ENCODE peak calls at places on chromosome 22, in seven cellular contexts. One of them, this sample, is unnamed.

GRCh38 chr22:37623075-37624016 is 14.7 kb downstream of the GGA1 start:
- DNase-seq in GM12865: peak; percentile 70
- DNase-seq in fibroblast of mammary gland: peak; percentile 49
- DNase-seq in NCI-H1092: peak; percentile 33
- DNase-seq in naive thymus-derived CD8-positive, alpha-beta T cell: peak; percentile 82
- DNase-seq in epithelial cell of proximal tubule: no peak
- DNase-seq in stimulated activated CD8-positive, alpha-beta memory T cell treated with anti-CD3 and anti-CD28 coated beads, Interleukin-15, amount 100 ng/mL, for 48 hours: peak; percentile 55
- DNase-seq in this sample: peak; percentile 61

GRCh38 chr22:38249803-38250641 is 22.8 kb downstream of the TMEM184B start:
- DNase-seq in GM12865: no peak
- DNase-seq in fibroblast of mammary gland: no peak
- DNase-seq in NCI-H1092: no peak
- DNase-seq in naive thymus-derived CD8-positive, alpha-beta T cell: no peak
- DNase-seq in epithelial cell of proximal tubule: no peak
- DNase-seq in stimulated activated CD8-positive, alpha-beta memory T cell treated with anti-CD3 and anti-CD28 coated beads, Interleukin-15, amount 100 ng/mL, for 48 hours: no peak
- DNase-seq in this sample: no peak

GRCh38 chr22:24588370-24588755 is 4.5 kb downstream of the LRRC75B start:
- DNase-seq in GM12865: no peak
- DNase-seq in fibroblast of mammary gland: no peak
- DNase-seq in NCI-H1092: no peak
- DNase-seq in naive thymus-derived CD8-positive, alpha-beta T cell: no peak
- DNase-seq in epithelial cell of proximal tubule: no peak
- DNase-seq in stimulated activated CD8-positive, alpha-beta memory T cell treated with anti-CD3 and anti-CD28 coated beads, Interleukin-15, amount 100 ng/mL, for 48 hours: no peak
- DNase-seq in this sample: no peak

GRCh38 chr22:25582946-25583345 is 18.5 kb downstream of the GRK3 start:
- DNase-seq in GM12865: no peak
- DNase-seq in fibroblast of mammary gland: peak; percentile 30
- DNase-seq in NCI-H1092: no peak
- DNase-seq in naive thymus-derived CD8-positive, alpha-beta T cell: no peak
- DNase-seq in epithelial cell of proximal tubule: no peak
- DNase-seq in stimulated activated CD8-positive, alpha-beta memory T cell treated with anti-CD3 and anti-CD28 coated beads, Interleukin-15, amount 100 ng/mL, for 48 hours: no peak
- DNase-seq in this sample: no peak

GRCh38 chr22:32574397-32574796 is 99.8 kb downstream of the FBXO7 start:
- DNase-seq in GM12865: no peak
- DNase-seq in fibroblast of mammary gland: no peak
- DNase-seq in NCI-H1092: no peak
- DNase-seq in naive thymus-derived CD8-positive, alpha-beta T cell: no peak
- DNase-seq in epithelial cell of proximal tubule: no peak
- DNase-seq in stimulated activated CD8-positive, alpha-beta memory T cell treated with anti-CD3 and anti-CD28 coated beads, Interleukin-15, amount 100 ng/mL, for 48 hours: peak; percentile 18
- DNase-seq in this sample: no peak

GRCh38 chr22:28217277-28217676 is 298.2 kb upstream of the PITPNB start:
- DNase-seq in GM12865: no peak
- DNase-seq in fibroblast of mammary gland: no peak
- DNase-seq in NCI-H1092: no peak
- DNase-seq in naive thymus-derived CD8-positive, alpha-beta T cell: no peak
- DNase-seq in epithelial cell of proximal tubule: no peak
- DNase-seq in stimulated activated CD8-positive, alpha-beta memory T cell treated with anti-CD3 and anti-CD28 coated beads, Interleukin-15, amount 100 ng/mL, for 48 hours: no peak
- DNase-seq in this sample: no peak

GRCh38 chr22:40058265-40058664 is 63.5 kb downstream of the FAM83F start:
- DNase-seq in GM12865: no peak
- DNase-seq in fibroblast of mammary gland: no peak
- DNase-seq in NCI-H1092: no peak
- DNase-seq in naive thymus-derived CD8-positive, alpha-beta T cell: no peak
- DNase-seq in epithelial cell of proximal tubule: no peak
- DNase-seq in stimulated activated CD8-positive, alpha-beta memory T cell treated with anti-CD3 and anti-CD28 coated beads, Interleukin-15, amount 100 ng/mL, for 48 hours: peak; percentile 32
- DNase-seq in this sample: no peak

GRCh38 chr22:29817724-29818123 is 20.4 kb downstream of the ASCC2 start:
- DNase-seq in GM12865: no peak
- DNase-seq in fibroblast of mammary gland: no peak
- DNase-seq in NCI-H1092: no peak
- DNase-seq in naive thymus-derived CD8-positive, alpha-beta T cell: no peak
- DNase-seq in epithelial cell of proximal tubule: no peak
- DNase-seq in stimulated activated CD8-positive, alpha-beta memory T cell treated with anti-CD3 and anti-CD28 coated beads, Interleukin-15, amount 100 ng/mL, for 48 hours: no peak
- DNase-seq in this sample: no peak

GRCh38 chr22:17268501-17269223 is 49.4 kb upstream of the ADA2 start:
- DNase-seq in GM12865: peak; percentile 48
- DNase-seq in fibroblast of mammary gland: no peak
- DNase-seq in NCI-H1092: no peak
- DNase-seq in naive thymus-derived CD8-positive, alpha-beta T cell: no peak
- DNase-seq in epithelial cell of proximal tubule: no peak
- DNase-seq in stimulated activated CD8-positive, alpha-beta memory T cell treated with anti-CD3 and anti-CD28 coated beads, Interleukin-15, amount 100 ng/mL, for 48 hours: no peak
- DNase-seq in this sample: no peak

GRCh38 chr22:45678961-45679912 is 7.6 kb downstream of the ATXN10 start:
- DNase-seq in GM12865: peak; percentile 86
- DNase-seq in fibroblast of mammary gland: peak; percentile 89
- DNase-seq in NCI-H1092: no peak
- DNase-seq in naive thymus-derived CD8-positive, alpha-beta T cell: no peak
- DNase-seq in epithelial cell of proximal tubule: no peak
- DNase-seq in stimulated activated CD8-positive, alpha-beta memory T cell treated with anti-CD3 and anti-CD28 coated beads, Interleukin-15, amount 100 ng/mL, for 48 hours: no peak
- DNase-seq in this sample: no peak

GRCh38 chr22:20404881-20405280 is 10.9 kb downstream of the ZNF74 start:
- DNase-seq in GM12865: no peak
- DNase-seq in fibroblast of mammary gland: no peak
- DNase-seq in NCI-H1092: no peak
- DNase-seq in naive thymus-derived CD8-positive, alpha-beta T cell: no peak
- DNase-seq in epithelial cell of proximal tubule: no peak
- DNase-seq in stimulated activated CD8-positive, alpha-beta memory T cell treated with anti-CD3 and anti-CD28 coated beads, Interleukin-15, amount 100 ng/mL, for 48 hours: no peak
- DNase-seq in this sample: no peak

GRCh38 chr22:39318507-39319283 is 728 bp downstream of the RPL3 start:
- DNase-seq in GM12865: no peak
- DNase-seq in fibroblast of mammary gland: no peak
- DNase-seq in NCI-H1092: no peak
- DNase-seq in naive thymus-derived CD8-positive, alpha-beta T cell: no peak
- DNase-seq in epithelial cell of proximal tubule: no peak
- DNase-seq in stimulated activated CD8-positive, alpha-beta memory T cell treated with anti-CD3 and anti-CD28 coated beads, Interleukin-15, amount 100 ng/mL, for 48 hours: no peak
- DNase-seq in this sample: no peak

GRCh38 chr22:33971561-33971961 is 51.3 kb upstream of the LARGE1 start:
- DNase-seq in GM12865: no peak
- DNase-seq in fibroblast of mammary gland: no peak
- DNase-seq in NCI-H1092: no peak
- DNase-seq in naive thymus-derived CD8-positive, alpha-beta T cell: no peak
- DNase-seq in epithelial cell of proximal tubule: peak; percentile 3
- DNase-seq in stimulated activated CD8-positive, alpha-beta memory T cell treated with anti-CD3 and anti-CD28 coated beads, Interleukin-15, amount 100 ng/mL, for 48 hours: no peak
- DNase-seq in this sample: no peak

GRCh38 chr22:41713004-41713403 is 13.7 kb downstream of the MEI1 start:
- DNase-seq in GM12865: no peak
- DNase-seq in fibroblast of mammary gland: no peak
- DNase-seq in NCI-H1092: no peak
- DNase-seq in naive thymus-derived CD8-positive, alpha-beta T cell: no peak
- DNase-seq in epithelial cell of proximal tubule: no peak
- DNase-seq in stimulated activated CD8-positive, alpha-beta memory T cell treated with anti-CD3 and anti-CD28 coated beads, Interleukin-15, amount 100 ng/mL, for 48 hours: no peak
- DNase-seq in this sample: no peak

GRCh38 chr22:27318516-27318915 is 483.0 kb downstream of the MN1 start:
- DNase-seq in GM12865: no peak
- DNase-seq in fibroblast of mammary gland: peak; percentile 21
- DNase-seq in NCI-H1092: no peak
- DNase-seq in naive thymus-derived CD8-positive, alpha-beta T cell: no peak
- DNase-seq in epithelial cell of proximal tubule: peak; percentile 63
- DNase-seq in stimulated activated CD8-positive, alpha-beta memory T cell treated with anti-CD3 and anti-CD28 coated beads, Interleukin-15, amount 100 ng/mL, for 48 hours: no peak
- DNase-seq in this sample: no peak

GRCh38 chr22:17578129-17578754 is 14.9 kb downstream of the SLC25A18 start:
- DNase-seq in GM12865: no peak
- DNase-seq in fibroblast of mammary gland: peak; percentile 34
- DNase-seq in NCI-H1092: no peak
- DNase-seq in naive thymus-derived CD8-positive, alpha-beta T cell: no peak
- DNase-seq in epithelial cell of proximal tubule: no peak
- DNase-seq in stimulated activated CD8-positive, alpha-beta memory T cell treated with anti-CD3 and anti-CD28 coated beads, Interleukin-15, amount 100 ng/mL, for 48 hours: no peak
- DNase-seq in this sample: no peak

GRCh38 chr22:39474351-39474991 is 17.7 kb downstream of the MGAT3 start:
- DNase-seq in GM12865: no peak
- DNase-seq in fibroblast of mammary gland: no peak
- DNase-seq in NCI-H1092: no peak
- DNase-seq in naive thymus-derived CD8-positive, alpha-beta T cell: no peak
- DNase-seq in epithelial cell of proximal tubule: no peak
- DNase-seq in stimulated activated CD8-positive, alpha-beta memory T cell treated with anti-CD3 and anti-CD28 coated beads, Interleukin-15, amount 100 ng/mL, for 48 hours: no peak
- DNase-seq in this sample: no peak

This sample was measured in activated T-helper 9 cell treated with anti-CD3 and anti-CD28 coated beads, Interleukin-2, amount 50 U/mL, for 16 hours.